ENCODE peak calls at places on chromosome 7, in six cellular contexts. G, E, X, C, Q and Y are unnamed samples.

GRCh38 chr7:10802526-10802925 is 171.1 kb upstream of the PHF14 start:
- DNase-seq in G (peak; percentile 25), E (no peak), X (peak; percentile 50), C (no peak), Q (peak; percentile 13), Y (peak; percentile 38)

GRCh38 chr7:45003789-45004188 is 3.8 kb downstream of the CCM2 start:
- DNase-seq in G (no peak), E (no peak), X (no peak), C (no peak), Q (no peak), Y (no peak)

GRCh38 chr7:5564894-5565293 is 141.3 kb upstream of the TNRC18 start:
- DNase-seq in G (peak; percentile 51), E (no peak), X (no peak), C (no peak), Q (no peak), Y (no peak)

GRCh38 chr7:47882635-47883034 is 65.6 kb downstream of the PKD1L1 start:
- DNase-seq in G (no peak), E (no peak), X (no peak), C (no peak), Q (no peak), Y (no peak)

GRCh38 chr7:155836216-155837125 is 24.2 kb upstream of the SHH start:
- DNase-seq in G (no peak), E (no peak), X (no peak), C (no peak), Q (no peak), Y (no peak)

GRCh38 chr7:113806633-113807327 is 112.0 kb downstream of the PPP1R3A start:
- DNase-seq in G (no peak), E (no peak), X (peak; percentile 39), C (no peak), Q (peak; percentile 66), Y (no peak)

GRCh38 chr7:156907656-156908055 is 14.7 kb upstream of the LMBR1 start:
- DNase-seq in G (peak; percentile 95), E (no peak), X (peak; percentile 86), C (peak; percentile 55), Q (no peak), Y (no peak)

GRCh38 chr7:120941856-120942255 is 8.7 kb upstream of the ING3 start:
- DNase-seq in G (no peak), E (no peak), X (no peak), C (no peak), Q (no peak), Y (no peak)

GRCh38 chr7:152126741-152127140 is 101.3 kb downstream of the GALNT11 start:
- DNase-seq in G (no peak), E (no peak), X (no peak), C (no peak), Q (no peak), Y (no peak)

GRCh38 chr7:52909935-52910334 is 125.5 kb upstream of the POM121L12 start:
- DNase-seq in G (no peak), E (no peak), X (no peak), C (no peak), Q (no peak), Y (no peak)

GRCh38 chr7:16754869-16755317 is 1.3 kb downstream of the TSPAN13 start:
- DNase-seq in G (no peak), E (peak; percentile 12), X (no peak), C (no peak), Q (no peak), Y (no peak)

GRCh38 chr7:130943336-130943901 is 209.4 kb upstream of the KLF14 start:
- DNase-seq in G (peak; percentile 74), E (no peak), X (peak; percentile 92), C (peak; percentile 70), Q (peak; percentile 97), Y (peak; percentile 87)

GRCh38 chr7:131480384-131481315 is 75.8 kb downstream of the PODXL start:
- DNase-seq in G (peak; percentile 59), E (no peak), X (peak; percentile 63), C (no peak), Q (no peak), Y (peak; percentile 73)

GRCh38 chr7:74282748-74283459 is 6.3 kb upstream of the CLIP2 start:
- DNase-seq in G (no peak), E (no peak), X (no peak), C (no peak), Q (no peak), Y (no peak)

GRCh38 chr7:55305130-55305529 is 60.0 kb upstream of the LANCL2 start:
- DNase-seq in G (no peak), E (no peak), X (no peak), C (no peak), Q (no peak), Y (no peak)

GRCh38 chr7:87312215-87312865 is 33.1 kb upstream of the CROT start:
- DNase-seq in G (peak; percentile 66), E (peak; percentile 66), X (peak; percentile 85), C (peak; percentile 80), Q (peak; percentile 71), Y (peak; percentile 79)

GRCh38 chr7:107660381-107661080 is at the start of gene SLC26A4:
- DNase-seq in G (no peak), E (no peak), X (no peak), C (peak; percentile 52), Q (no peak), Y (no peak)

GRCh38 chr7:130476287-130477001 is 15.4 kb upstream of the MEST start:
- DNase-seq in G (peak; percentile 60), E (no peak), X (no peak), C (peak; percentile 29), Q (peak; percentile 57), Y (no peak)

GRCh38 chr7:1951600-1951999 is 281.1 kb downstream of the MAD1L1 start:
- DNase-seq in G (no peak), E (no peak), X (no peak), C (no peak), Q (no peak), Y (no peak)

GRCh38 chr7:74581916-74582440 is 75.5 kb upstream of the GTF2I start:
- DNase-seq in G (no peak), E (no peak), X (no peak), C (no peak), Q (no peak), Y (no peak)

GRCh38 chr7:1282679-1283078 is 50.0 kb downstream of the UNCX start:
- DNase-seq in G (no peak), E (no peak), X (no peak), C (no peak), Q (no peak), Y (no peak)

GRCh38 chr7:127413962-127414361 is 21.5 kb upstream of the ZNF800 start:
- DNase-seq in G (no peak), E (no peak), X (no peak), C (no peak), Q (no peak), Y (no peak)

GRCh38 chr7:2512713-2513112 is 6.9 kb upstream of the LFNG start:
- DNase-seq in G (no peak), E (no peak), X (no peak), C (no peak), Q (no peak), Y (no peak)

GRCh38 chr7:31948041-31948440 is 122.2 kb downstream of the PDE1C start:
- DNase-seq in G (peak; percentile 90), E (peak; percentile 14), X (peak; percentile 71), C (peak; percentile 52), Q (peak; percentile 91), Y (peak; percentile 61)

GRCh38 chr7:109639561-109639960 is 1069.9 kb downstream of the DNAJB9 start:
- DNase-seq in G (no peak), E (no peak), X (no peak), C (no peak), Q (no peak), Y (no peak)

GRCh38 chr7:136998495-136998894 is 130.0 kb downstream of the CHRM2 start:
- DNase-seq in G (peak; percentile 35), E (no peak), X (peak; percentile 59), C (peak; percentile 40), Q (peak; percentile 82), Y (peak; percentile 15)

GRCh38 chr7:3029138-3029537 is 14.5 kb downstream of the CARD11 start:
- DNase-seq in G (no peak), E (no peak), X (no peak), C (no peak), Q (no peak), Y (no peak)

DNA sequence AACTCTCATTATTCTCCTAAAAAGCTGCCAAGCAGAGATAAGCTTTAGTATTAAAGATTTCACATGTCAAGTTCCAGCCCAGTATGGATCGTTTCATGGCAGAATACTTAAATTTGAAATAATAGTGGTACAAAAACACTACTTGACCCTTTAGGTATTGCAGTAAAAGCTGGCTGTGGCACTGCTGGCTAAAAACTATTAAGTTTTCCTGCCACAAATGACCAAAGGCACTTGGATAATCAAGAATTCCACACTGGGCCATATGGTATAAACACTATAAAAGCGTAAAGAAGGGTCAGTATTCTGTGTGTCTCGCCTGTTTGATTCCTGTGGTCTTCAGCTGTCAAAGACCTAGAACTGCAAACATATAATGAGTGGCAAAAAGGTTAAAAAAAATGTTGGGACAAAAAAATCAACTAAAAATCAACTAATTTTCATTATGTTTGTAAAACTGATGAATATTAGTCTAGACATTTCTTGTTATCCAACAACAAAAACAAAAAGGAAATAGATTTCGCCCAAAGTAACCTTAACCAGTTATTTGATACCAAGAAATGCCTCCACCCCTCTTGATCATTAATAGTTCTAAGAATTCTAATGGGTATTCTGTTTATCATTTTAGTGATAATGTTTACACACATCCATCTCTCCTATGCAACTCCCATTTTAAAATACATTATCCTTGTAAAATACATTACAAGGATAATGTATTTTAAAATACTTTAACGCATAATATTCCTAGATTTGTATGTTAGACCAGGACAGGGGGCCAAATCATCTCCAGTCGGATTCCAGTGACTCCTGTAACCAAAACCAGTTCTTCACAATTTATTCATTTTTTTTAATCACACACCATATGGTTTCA is 2.2 kb downstream of the CCDC71L start:
- DNase-seq in G (no peak), E (no peak), X (no peak), C (no peak), Q (no peak), Y (no peak)
- H3K4me3 ChIP-seq in G (peak overlapping the region; percentile 85), E (peak overlapping the region; percentile 91), X (peak overlapping the region; percentile 92), C (peak overlapping the region; percentile 98), Q (peak overlapping the region; percentile 84), Y (peak overlapping the region; percentile 91)

GRCh38 chr7:89775459-89775858 is 378.8 kb upstream of the STEAP1 start:
- DNase-seq in G (no peak), E (no peak), X (no peak), C (no peak), Q (no peak), Y (no peak)

GRCh38 chr7:89770156-89770555 is 384.1 kb upstream of the STEAP1 start:
- DNase-seq in G (no peak), E (no peak), X (no peak), C (no peak), Q (no peak), Y (no peak)

GRCh38 chr7:89772276-89772675 is 382.0 kb upstream of the STEAP1 start:
- DNase-seq in G (no peak), E (no peak), X (no peak), C (no peak), Q (no peak), Y (no peak)

GRCh38 chr7:89773594-89773993 is 380.7 kb upstream of the STEAP1 start:
- DNase-seq in G (no peak), E (no peak), X (no peak), C (no peak), Q (no peak), Y (no peak)

GRCh38 chr7:89771003-89771636 is 383.1 kb upstream of the STEAP1 start:
- DNase-seq in G (no peak), E (no peak), X (peak; percentile 0), C (peak; percentile 5), Q (no peak), Y (no peak)
- TF ChIP-seq CTCF in G (no peak), E (no peak), X (no peak), C (no peak), Q (no peak), Y (no peak)

GRCh38 chr7:126203185-126203584 is 1049.6 kb downstream of the GRM8 start:
- DNase-seq in G (no peak), E (no peak), X (no peak), C (no peak), Q (no peak), Y (no peak)
- H3K4me3 ChIP-seq in G (no peak overlapping the region), E (no peak overlapping the region), X (no peak overlapping the region), C (no peak overlapping the region), Q (no peak overlapping the region), Y (no peak overlapping the region)

GRCh38 chr7:30226593-30227268 is 57.7 kb upstream of the ZNRF2 start:
- DNase-seq in G (no peak), E (peak; percentile 70), X (no peak), C (no peak), Q (no peak), Y (no peak)
- TF ChIP-seq CTCF in G (no peak), E (peak; percentile 26), X (peak; percentile 36), C (no peak), Q (no peak), Y (no peak)